ENCODE peak calls at places on chromosomes 6 and 20, in seven cellular contexts. T is stomach, P is prostate gland, L is HCT116, A is HepG2, S is transverse colon, R is spleen. U is an unnamed sample.

GRCh38 chr20:11698124-11698523 is 219.6 kb upstream of the BTBD3 start:
- DNase-seq in S (no peak), A (no peak), R (no peak), P (no peak), L (no peak), T (no peak), U (no peak)

GRCh38 chr6:156840606-156841005 is 63.4 kb downstream of the ARID1B start:
- DNase-seq in L (no peak), T (no peak), P (no peak), S (no peak), R (no peak), A (no peak), U (no peak)

GRCh38 chr6:112434896-112435295 is 87.8 kb downstream of the RFPL4B start:
- DNase-seq in A (no peak), T (no peak), L (no peak), S (no peak), R (no peak), P (no peak), U (no peak)

GRCh38 chr6:150078788-150079187 is 9.9 kb upstream of the ULBP3 start:
- DNase-seq in R (no peak), P (no peak), S (peak; percentile 53), A (no peak), T (no peak), L (no peak), U (no peak)

GRCh38 chr6:105872244-105872643 is 213.9 kb upstream of the PRDM1 start:
- DNase-seq in R (no peak), A (no peak), S (peak; percentile 22), P (no peak), L (no peak), T (no peak), U (peak; percentile 90)

GRCh38 chr6:169968541-169969270 is 217.3 kb downstream of the ERMARD start:
- DNase-seq in T (peak; percentile 26), A (no peak), S (no peak), R (peak; percentile 47), L (no peak), P (no peak), U (no peak)

GRCh38 chr6:22078802-22079545 is 217.9 kb downstream of the PRL start:
- DNase-seq in R (no peak), L (no peak), P (no peak), S (no peak), A (no peak), T (no peak), U (no peak)

GRCh38 chr6:16305246-16305725 is 66.9 kb downstream of the GMPR start:
- DNase-seq in L (no peak), R (no peak), T (no peak), P (no peak), A (peak; percentile 88), S (peak; percentile 31), U (no peak)

GRCh38 chr20:904146-904545 is 12.0 kb downstream of the ANGPT4 start:
- DNase-seq in L (no peak), S (no peak), T (no peak), A (no peak), R (no peak), P (no peak), U (no peak)

GRCh38 chr6:44030812-44031454 is 96.3 kb downstream of the MRPL14 start:
- DNase-seq in T (no peak), L (no peak), A (no peak), P (no peak), R (no peak), S (no peak), U (no peak)

GRCh38 chr6:40538556-40538955 is 48.6 kb downstream of the LRFN2 start:
- DNase-seq in T (no peak), R (peak; percentile 47), L (no peak), A (no peak), S (no peak), P (no peak), U (no peak)

GRCh38 chr6:28758818-28759235 is 165.0 kb downstream of the TRIM27 start:
- DNase-seq in T (no peak), P (no peak), R (no peak), A (no peak), L (no peak), S (no peak), U (no peak)

GRCh38 chr20:2451939-2452732 is 18.5 kb downstream of the SNRPB start:
- DNase-seq in S (peak; percentile 69), P (peak; percentile 71), T (peak; percentile 78), A (peak; percentile 78), R (no peak), L (peak; percentile 48), U (peak; percentile 92)

GRCh38 chr6:45743028-45743615 is 272.5 kb downstream of the CLIC5 start:
- DNase-seq in T (no peak), L (no peak), S (no peak), A (peak; percentile 57), P (no peak), R (no peak), U (peak; percentile 78)

GRCh38 chr6:7546383-7546782 is 4.9 kb downstream of the DSP start:
- DNase-seq in R (no peak), P (no peak), T (no peak), A (no peak), L (no peak), S (no peak), U (no peak)

DNA sequence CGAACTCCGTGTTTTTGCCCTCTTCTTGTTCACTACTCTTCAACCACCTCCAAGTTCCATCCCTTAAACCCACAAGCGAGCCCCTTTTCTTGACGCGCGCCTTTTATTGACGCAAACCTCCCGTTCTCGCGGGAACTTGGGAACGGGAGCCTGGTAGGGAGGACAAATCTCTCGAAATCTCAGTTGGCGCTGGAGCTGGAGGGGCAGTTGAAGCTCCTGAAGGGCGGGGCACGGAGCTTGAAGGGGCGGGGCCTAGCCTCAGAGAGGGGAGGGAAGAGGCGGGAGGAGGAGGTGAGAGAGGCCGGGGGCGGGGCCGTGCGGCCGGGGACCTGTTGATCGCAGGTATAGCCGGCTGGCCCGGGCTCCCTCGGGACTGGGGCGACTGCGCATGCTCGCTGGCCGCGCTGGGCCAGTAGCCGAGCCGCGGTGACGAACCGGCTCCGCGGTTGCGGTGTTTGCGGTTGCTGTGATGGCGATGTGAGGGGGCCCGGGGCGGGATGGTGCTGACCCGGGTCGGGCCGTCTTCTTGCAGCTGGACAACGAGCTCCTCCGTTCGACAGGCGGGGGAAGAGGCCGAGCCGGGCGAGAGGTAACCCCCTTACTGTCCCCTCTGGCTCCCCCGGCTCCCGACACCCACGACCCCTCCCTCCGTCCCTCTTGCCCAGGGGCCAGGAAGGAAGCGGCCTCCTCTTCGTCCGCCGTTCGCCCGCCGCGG is at the start of gene FAM135A:
- DNase-seq in L (peak; percentile 98), R (peak; percentile 99), A (peak; percentile 97), P (peak; percentile 99), S (peak; percentile 99), T (peak; percentile 100), U (peak; percentile 98)
- TF ChIP-seq POLR2A in L (peak; percentile 94), R (no peak), A (peak; percentile 77), P (peak; percentile 92), S (peak; percentile 85), T (no peak), U (no peak)

DNA sequence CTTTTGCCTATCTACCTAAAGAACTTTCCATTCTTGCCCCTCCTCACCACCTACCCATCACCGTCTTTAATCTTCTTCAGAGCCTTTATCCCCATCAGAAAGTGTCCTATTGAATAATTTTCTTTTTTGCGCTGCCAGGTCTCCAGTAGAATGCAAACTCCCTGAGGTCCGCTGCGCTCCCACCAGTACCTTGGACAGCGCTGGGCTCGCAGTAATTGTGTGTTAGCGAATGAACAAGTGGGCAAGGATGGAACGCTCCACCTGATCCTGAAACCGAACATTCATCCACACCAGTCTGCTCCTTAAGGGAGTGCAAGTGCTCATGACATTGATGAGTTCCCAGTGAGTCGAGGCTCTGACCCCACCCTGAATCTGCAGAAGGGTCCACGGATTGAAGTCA is 391.2 kb downstream of the CDH26 start:
- DNase-seq in L (no peak), R (no peak), T (no peak), S (no peak), P (no peak), A (no peak), U (no peak)
- TF ChIP-seq POLR2AphosphoS5 in L (no peak), R (no peak), T (no peak), S (no peak), P (no peak), A (no peak), U (no peak)

GRCh38 chr20:50931306-50932015 is at the start of gene ADNP:
- DNase-seq in S (peak; percentile 92), T (peak; percentile 91), P (peak; percentile 88), R (peak; percentile 96), A (peak; percentile 88), L (peak; percentile 88), U (peak; percentile 98)

GRCh38 chr20:50930139-50931047 is 844 bp downstream of the ADNP start:
- DNase-seq in L (no peak), A (no peak), R (peak; percentile 91), P (no peak), S (peak; percentile 26), T (peak; percentile 29), U (no peak)

GRCh38 chr20:50929299-50930138 is 1.7 kb downstream of the ADNP start:
- DNase-seq in A (peak; percentile 97), R (peak; percentile 95), P (peak; percentile 91), L (peak; percentile 96), S (peak; percentile 94), T (peak; percentile 91), U (peak; percentile 96)

GRCh38 chr20:50932016-50932338 is 740 bp upstream of the ADNP start:
- DNase-seq in L (no peak), R (no peak), T (no peak), P (no peak), A (no peak), S (no peak), U (no peak)

GRCh38 chr20:50931048-50931305 is 260 bp downstream of the ADNP start:
- DNase-seq in L (no peak), T (no peak), P (no peak), A (no peak), S (no peak), R (no peak), U (no peak)
- TF ChIP-seq POLR2A in L (no peak), T (no peak), P (no peak), A (no peak), S (no peak), R (no peak), U (no peak)

DNA sequence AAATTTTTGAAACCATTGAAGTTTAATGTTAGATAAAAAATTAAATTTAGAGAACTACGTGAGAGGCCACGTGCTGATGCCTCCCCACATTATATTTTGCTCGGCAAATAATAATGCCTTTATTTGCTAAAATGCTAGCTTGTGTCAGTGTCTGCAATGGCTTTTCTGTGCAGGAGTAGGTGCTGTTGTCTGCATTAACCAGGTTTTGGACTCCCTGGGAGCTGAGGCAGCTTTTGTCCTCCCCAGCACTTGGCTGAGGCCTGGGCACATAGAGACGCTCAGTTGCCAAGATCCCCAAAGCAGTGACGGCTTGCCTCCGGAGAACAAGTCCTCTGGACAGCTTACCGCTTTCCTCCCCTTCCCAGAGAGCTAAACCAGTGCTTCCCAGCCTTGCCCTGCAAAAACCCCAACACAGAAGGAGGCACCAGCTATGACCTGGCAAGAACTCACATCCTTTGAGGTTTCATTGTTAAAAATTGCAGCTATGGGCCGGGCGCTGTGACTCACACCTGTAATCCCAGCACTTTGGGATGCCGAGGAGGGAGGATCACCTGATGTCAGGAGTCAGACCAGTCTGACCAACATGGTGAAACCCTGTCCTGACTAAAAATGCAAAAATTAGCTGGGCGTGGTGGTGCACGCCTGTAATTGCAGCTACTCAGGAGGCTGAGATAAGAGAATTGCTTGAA is 59.9 kb downstream of the KAT14 start:
- DNase-seq in L (peak; percentile 71), A (no peak), R (no peak), S (no peak), T (no peak), P (no peak), U (no peak)
- TF ChIP-seq POLR2AphosphoS5 in L (no peak), A (no peak), R (no peak), S (no peak), T (no peak), P (no peak), U (no peak)